ENCODE peak calls at places on chromosome 13, in six cellular contexts. One of them, this sample, is unnamed.

GRCh38 chr13:41985788-41986508 is 25.0 kb upstream of the VWA8 start:
- DNase-seq in K562: no peak
- DNase-seq in A549: peak
- DNase-seq in GM12878: no peak
- DNase-seq in IMR-90: peak
- DNase-seq in HepG2: no peak
- DNase-seq in this sample: no peak

GRCh38 chr13:111908391-111908790 is 158.6 kb upstream of the SOX1 start:
- DNase-seq in GM12878: no peak
- DNase-seq in A549: no peak
- DNase-seq in HepG2: no peak
- DNase-seq in K562: no peak
- DNase-seq in IMR-90: no peak
- DNase-seq in this sample: no peak

GRCh38 chr13:40102854-40103253 is 447.4 kb downstream of the COG6 start:
- DNase-seq in A549: peak
- DNase-seq in K562: no peak
- DNase-seq in GM12878: no peak
- DNase-seq in HepG2: peak
- DNase-seq in IMR-90: peak
- DNase-seq in this sample: no peak

GRCh38 chr13:46665630-46666482 is 112.9 kb downstream of the LRCH1 start:
- DNase-seq in K562: no peak
- DNase-seq in A549: peak
- DNase-seq in IMR-90: no peak
- DNase-seq in GM12878: no peak
- DNase-seq in HepG2: peak
- DNase-seq in this sample: no peak

GRCh38 chr13:91368676-91369425 is 21.4 kb downstream of the MIR17HG start:
- DNase-seq in A549: no peak
- DNase-seq in HepG2: no peak
- DNase-seq in K562: no peak
- DNase-seq in IMR-90: peak
- DNase-seq in GM12878: no peak
- DNase-seq in this sample: no peak

GRCh38 chr13:48858523-48858922 is 117.2 kb upstream of the FNDC3A start:
- DNase-seq in IMR-90: no peak
- DNase-seq in K562: no peak
- DNase-seq in A549: no peak
- DNase-seq in HepG2: no peak
- DNase-seq in GM12878: no peak
- DNase-seq in this sample: no peak

GRCh38 chr13:42574011-42574410 is at the start of gene TNFSF11:
- DNase-seq in IMR-90: no peak
- DNase-seq in HepG2: no peak
- DNase-seq in GM12878: no peak
- DNase-seq in A549: no peak
- DNase-seq in K562: no peak
- DNase-seq in this sample: no peak

GRCh38 chr13:40539954-40540706 is 126.3 kb downstream of the FOXO1 start:
- DNase-seq in IMR-90: peak
- DNase-seq in GM12878: no peak
- DNase-seq in A549: peak
- DNase-seq in HepG2: peak
- DNase-seq in K562: no peak
- DNase-seq in this sample: no peak

GRCh38 chr13:80131204-80131603 is 209.7 kb downstream of the SPRY2 start:
- DNase-seq in IMR-90: peak
- DNase-seq in K562: no peak
- DNase-seq in A549: peak
- DNase-seq in HepG2: no peak
- DNase-seq in GM12878: no peak
- DNase-seq in this sample: peak

GRCh38 chr13:44412341-44412935 is 38.8 kb downstream of the SERP2 start:
- DNase-seq in K562: no peak
- DNase-seq in IMR-90: no peak
- DNase-seq in GM12878: no peak
- DNase-seq in A549: no peak
- DNase-seq in HepG2: no peak
- DNase-seq in this sample: no peak

GRCh38 chr13:84118845-84119409 is 236.7 kb upstream of the SLITRK1 start:
- DNase-seq in K562: no peak
- DNase-seq in A549: no peak
- DNase-seq in GM12878: no peak
- DNase-seq in IMR-90: no peak
- DNase-seq in HepG2: no peak
- DNase-seq in this sample: no peak

GRCh38 chr13:51767100-51767499 is 36.9 kb downstream of the DHRS12 start:
- DNase-seq in HepG2: no peak
- DNase-seq in GM12878: no peak
- DNase-seq in K562: no peak
- DNase-seq in A549: peak
- DNase-seq in IMR-90: no peak
- DNase-seq in this sample: no peak

GRCh38 chr13:98571955-98572662 is 4.8 kb downstream of the STK24 start:
- DNase-seq in HepG2: peak
- DNase-seq in IMR-90: peak
- DNase-seq in K562: no peak
- DNase-seq in GM12878: no peak
- DNase-seq in A549: no peak
- DNase-seq in this sample: no peak

GRCh38 chr13:25329706-25330105 is 28.3 kb downstream of the NUP58 start:
- DNase-seq in HepG2: no peak
- DNase-seq in GM12878: no peak
- DNase-seq in IMR-90: peak
- DNase-seq in K562: no peak
- DNase-seq in A549: peak
- DNase-seq in this sample: no peak

GRCh38 chr13:46759861-46760260 is 37.1 kb downstream of the ESD start:
- DNase-seq in IMR-90: no peak
- DNase-seq in A549: peak
- DNase-seq in HepG2: no peak
- DNase-seq in GM12878: no peak
- DNase-seq in K562: no peak
- DNase-seq in this sample: no peak

GRCh38 chr13:65530688-65531087 is 1699.4 kb downstream of the PCDH9 start:
- DNase-seq in GM12878: no peak
- DNase-seq in IMR-90: no peak
- DNase-seq in A549: no peak
- DNase-seq in HepG2: no peak
- DNase-seq in K562: no peak
- DNase-seq in this sample: no peak

GRCh38 chr13:44874886-44875630 is 114.2 kb downstream of the NUFIP1 start:
- DNase-seq in HepG2: no peak
- DNase-seq in A549: no peak
- DNase-seq in K562: no peak
- DNase-seq in IMR-90: no peak
- DNase-seq in GM12878: no peak
- DNase-seq in this sample: no peak

GRCh38 chr13:100859861-100860260 is 185.3 kb upstream of the TMTC4 start:
- DNase-seq in HepG2: no peak
- DNase-seq in IMR-90: no peak
- DNase-seq in GM12878: no peak
- DNase-seq in K562: no peak
- DNase-seq in A549: no peak
- DNase-seq in this sample: no peak

GRCh38 chr13:112444416-112445399 is 68.6 kb downstream of the SPACA7 start:
- DNase-seq in IMR-90: no peak
- DNase-seq in K562: no peak
- DNase-seq in A549: no peak
- DNase-seq in HepG2: no peak
- DNase-seq in GM12878: no peak
- DNase-seq in this sample: no peak

GRCh38 chr13:24502567-24503375 is 9.8 kb downstream of the PARP4 start:
- DNase-seq in K562: no peak
- DNase-seq in A549: peak
- DNase-seq in GM12878: no peak
- DNase-seq in IMR-90: peak
- DNase-seq in HepG2: peak
- DNase-seq in this sample: no peak

GRCh38 chr13:94860981-94861407 is 148.6 kb upstream of the SOX21 start:
- DNase-seq in HepG2: no peak
- DNase-seq in GM12878: no peak
- DNase-seq in A549: no peak
- DNase-seq in K562: no peak
- DNase-seq in IMR-90: peak
- DNase-seq in this sample: no peak

GRCh38 chr13:111344471-111345191 is 24.2 kb downstream of the TEX29 start:
- DNase-seq in A549: peak
- DNase-seq in IMR-90: peak
- DNase-seq in K562: peak
- DNase-seq in HepG2: peak
- DNase-seq in GM12878: no peak
- DNase-seq in this sample: peak

GRCh38 chr13:41418027-41418426 is 39.3 kb upstream of the RGCC start:
- DNase-seq in A549: no peak
- DNase-seq in K562: no peak
- DNase-seq in IMR-90: peak
- DNase-seq in GM12878: no peak
- DNase-seq in HepG2: no peak
- DNase-seq in this sample: no peak

GRCh38 chr13:58080806-58081205 is 449.3 kb downstream of the PCDH17 start:
- DNase-seq in HepG2: no peak
- DNase-seq in IMR-90: no peak
- DNase-seq in K562: no peak
- DNase-seq in GM12878: no peak
- DNase-seq in A549: no peak
- DNase-seq in this sample: no peak

GRCh38 chr13:74226791-74227475 is 92.7 kb upstream of the KLF12 start:
- DNase-seq in GM12878: no peak
- DNase-seq in K562: no peak
- DNase-seq in HepG2: no peak
- DNase-seq in IMR-90: peak
- DNase-seq in A549: no peak
- DNase-seq in this sample: no peak

GRCh38 chr13:19158526-19158925 is 23.1 kb downstream of the TUBA3C start:
- DNase-seq in K562: no peak
- DNase-seq in IMR-90: no peak
- DNase-seq in A549: no peak
- DNase-seq in GM12878: no peak
- DNase-seq in HepG2: no peak
- DNase-seq in this sample: no peak

GRCh38 chr13:48334534-48335127 is 31.1 kb downstream of the RB1 start:
- DNase-seq in IMR-90: peak
- DNase-seq in K562: no peak
- DNase-seq in HepG2: peak
- DNase-seq in GM12878: peak
- DNase-seq in A549: peak
- DNase-seq in this sample: no peak

GRCh38 chr13:114065926-114066774 is 66.3 kb downstream of the RASA3 start:
- DNase-seq in IMR-90: no peak
- DNase-seq in A549: no peak
- DNase-seq in GM12878: no peak
- DNase-seq in HepG2: no peak
- DNase-seq in K562: no peak
- DNase-seq in this sample: no peak
- TF ChIP-seq BHLHE40 in IMR-90: no peak
- TF ChIP-seq BHLHE40 in A549: no peak
- TF ChIP-seq BHLHE40 in GM12878: peak
- TF ChIP-seq BHLHE40 in HepG2: no peak
- TF ChIP-seq BHLHE40 in K562: no peak
- TF ChIP-seq BHLHE40 in this sample: no peak

GRCh38 chr13:50073340-50073739 is 58.1 kb downstream of the KCNRG start:
- DNase-seq in GM12878: no peak
- DNase-seq in IMR-90: no peak
- DNase-seq in HepG2: no peak
- DNase-seq in K562: no peak
- DNase-seq in A549: no peak
- DNase-seq in this sample: no peak
- TF ChIP-seq BHLHE40 in GM12878: no peak
- TF ChIP-seq BHLHE40 in IMR-90: no peak
- TF ChIP-seq BHLHE40 in HepG2: no peak
- TF ChIP-seq BHLHE40 in K562: no peak
- TF ChIP-seq BHLHE40 in A549: no peak
- TF ChIP-seq BHLHE40 in this sample: no peak

GRCh38 chr13:33721719-33722118 is 96.2 kb upstream of the RFC3 start:
- DNase-seq in A549: peak
- DNase-seq in IMR-90: peak
- DNase-seq in K562: no peak
- DNase-seq in HepG2: no peak
- DNase-seq in GM12878: no peak
- DNase-seq in this sample: no peak
- TF ChIP-seq BHLHE40 in A549: no peak
- TF ChIP-seq BHLHE40 in IMR-90: no peak
- TF ChIP-seq BHLHE40 in K562: no peak
- TF ChIP-seq BHLHE40 in HepG2: no peak
- TF ChIP-seq BHLHE40 in GM12878: no peak
- TF ChIP-seq BHLHE40 in this sample: no peak

DNA sequence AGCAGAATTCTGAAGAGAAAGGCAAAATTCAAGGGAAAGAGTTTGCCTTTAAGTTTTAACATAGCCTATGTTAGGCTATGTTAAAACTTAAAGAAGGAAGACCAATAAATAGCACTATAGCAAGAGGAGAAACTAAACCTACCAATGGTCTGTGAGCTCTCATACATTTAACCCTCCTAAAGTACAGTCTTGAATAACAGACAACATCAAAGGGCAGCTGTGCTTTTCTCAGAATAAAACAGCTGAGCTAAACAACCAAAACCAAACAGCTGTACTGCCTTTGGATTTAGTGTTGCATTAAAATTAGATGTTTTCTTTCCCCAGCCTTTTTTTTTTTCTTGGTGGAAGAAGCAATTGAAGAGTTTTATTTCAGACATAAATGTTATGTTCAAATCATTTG is 34.0 kb downstream of the KLF5 start:
- DNase-seq in GM12878: no peak
- DNase-seq in A549: no peak
- DNase-seq in K562: no peak
- DNase-seq in HepG2: peak
- DNase-seq in IMR-90: no peak
- DNase-seq in this sample: no peak
- TF ChIP-seq BHLHE40 in GM12878: no peak
- TF ChIP-seq BHLHE40 in A549: no peak
- TF ChIP-seq BHLHE40 in K562: no peak
- TF ChIP-seq BHLHE40 in HepG2: no peak
- TF ChIP-seq BHLHE40 in IMR-90: no peak
- TF ChIP-seq BHLHE40 in this sample: no peak

This sample was measured in HEK293T.